ENCODE peak calls at places on chromosome 7, in four cellular contexts. U is substantia nigra, Y is HT1080, V is NCI-H1092. X is an unnamed sample.

GRCh38 chr7:45089314-45089891 is 634 bp upstream of the NACAD start:
- DNase-seq in U (peak; percentile 89), V (peak; percentile 82), Y (peak; percentile 44), X (peak; percentile 49)

GRCh38 chr7:102395620-102395957 is 574 bp upstream of the PRKRIP1 start:
- DNase-seq in U (no peak), Y (no peak), V (no peak), X (peak; percentile 20)

GRCh38 chr7:93890464-93891068 is at the start of gene TFPI2:
- DNase-seq in V (no peak), U (no peak), Y (no peak), X (peak; percentile 57)

GRCh38 chr7:32516551-32517082 is 21.3 kb downstream of the AVL9 start:
- DNase-seq in U (no peak), V (no peak), Y (peak; percentile 62), X (peak; percentile 62)

GRCh38 chr7:129438839-129439640 is 4.8 kb downstream of the STRIP2 start:
- DNase-seq in V (no peak), Y (peak; percentile 94), U (no peak), X (peak; percentile 28)

GRCh38 chr7:159022238-159022993 is 122.3 kb downstream of the VIPR2 start:
- DNase-seq in V (no peak), U (no peak), Y (peak; percentile 61), X (peak; percentile 17)

GRCh38 chr7:141691540-141691939 is 10.4 kb downstream of the DENND11 start:
- DNase-seq in Y (no peak), U (no peak), V (no peak), X (no peak)

GRCh38 chr7:127927339-127927679 is 103.9 kb downstream of the LRRC4 start:
- DNase-seq in U (no peak), V (no peak), Y (no peak), X (no peak)

GRCh38 chr7:106201176-106201575 is 83.6 kb downstream of the NAMPT start:
- DNase-seq in Y (no peak), V (no peak), U (no peak), X (no peak)

GRCh38 chr7:142812437-142813215 is 41.9 kb downstream of the PRSS2 start:
- DNase-seq in U (no peak), Y (no peak), V (no peak), X (no peak)

GRCh38 chr7:26078437-26079362 is 73.3 kb upstream of the NFE2L3 start:
- DNase-seq in V (peak; percentile 90), Y (peak; percentile 53), U (no peak), X (peak; percentile 38)

GRCh38 chr7:2809903-2810628 is 34.0 kb downstream of the GNA12 start:
- DNase-seq in Y (no peak), U (no peak), V (no peak), X (no peak)

GRCh38 chr7:131544449-131545425 is 11.7 kb downstream of the PODXL start:
- DNase-seq in U (no peak), V (no peak), Y (peak; percentile 73), X (peak; percentile 69)

GRCh38 chr7:47266131-47266706 is 315.7 kb downstream of the TNS3 start:
- DNase-seq in Y (peak; percentile 70), V (peak; percentile 16), U (no peak), X (peak; percentile 77)

GRCh38 chr7:6306471-6306870 is 34.0 kb upstream of the CYTH3 start:
- DNase-seq in V (no peak), U (no peak), Y (peak; percentile 88), X (peak; percentile 54)

GRCh38 chr7:44236333-44236728 is 35.6 kb downstream of the YKT6 start:
- DNase-seq in V (no peak), Y (no peak), U (no peak), X (no peak)

GRCh38 chr7:1653500-1653899 is 16.6 kb upstream of the ELFN1 start:
- DNase-seq in Y (no peak), U (no peak), V (no peak), X (no peak)

GRCh38 chr7:39741942-39742623 is 118.7 kb downstream of the RALA start:
- DNase-seq in V (no peak), Y (peak; percentile 43), U (no peak), X (peak; percentile 37)

GRCh38 chr7:32290015-32290414 is 200.2 kb downstream of the LSM5 start:
- DNase-seq in Y (no peak), U (peak; percentile 40), V (peak; percentile 96), X (no peak)

GRCh38 chr7:154777023-154777422 is 225.9 kb downstream of the PAXIP1 start:
- DNase-seq in Y (peak; percentile 88), V (no peak), U (no peak), X (no peak)

GRCh38 chr7:159109092-159110035 is 35.3 kb downstream of the VIPR2 start:
- DNase-seq in U (no peak), V (no peak), Y (no peak), X (no peak)